ENCODE peak calls at places on chromosomes 12 and 14, in five cellular contexts. One of them, this sample, is unnamed.

GRCh38 chr14:102914474-102915291 is 7.8 kb upstream of the AMN start:
- DNase-seq in PC-3: no peak
- DNase-seq in DND-41: no peak
- DNase-seq in neural progenitor cell: no peak
- DNase-seq in GM23248: no peak
- DNase-seq in this sample: no peak

GRCh38 chr12:75471928-75472865 is 8.4 kb upstream of the GLIPR1 start:
- DNase-seq in DND-41: no peak
- DNase-seq in GM23248: no peak
- DNase-seq in PC-3: no peak
- DNase-seq in neural progenitor cell: no peak
- DNase-seq in this sample: no peak

GRCh38 chr12:104669851-104670337 is 213.1 kb downstream of the CHST11 start:
- DNase-seq in PC-3: no peak
- DNase-seq in neural progenitor cell: no peak
- DNase-seq in GM23248: no peak
- DNase-seq in DND-41: peak
- DNase-seq in this sample: peak

GRCh38 chr12:119744900-119745606 is 77.1 kb downstream of the PRKAB1 start:
- DNase-seq in DND-41: no peak
- DNase-seq in PC-3: no peak
- DNase-seq in GM23248: no peak
- DNase-seq in neural progenitor cell: no peak
- DNase-seq in this sample: no peak

GRCh38 chr12:93403988-93404803 is 26.5 kb downstream of the NUDT4 start:
- DNase-seq in DND-41: no peak
- DNase-seq in GM23248: no peak
- DNase-seq in PC-3: no peak
- DNase-seq in neural progenitor cell: no peak
- DNase-seq in this sample: no peak

GRCh38 chr12:4908694-4909396 is 860 bp upstream of the KCNA1 start:
- DNase-seq in neural progenitor cell: peak
- DNase-seq in GM23248: peak
- DNase-seq in PC-3: no peak
- DNase-seq in DND-41: no peak
- DNase-seq in this sample: peak

GRCh38 chr12:128830505-128830893 is 6.7 kb upstream of the SLC15A4 start:
- DNase-seq in neural progenitor cell: no peak
- DNase-seq in PC-3: no peak
- DNase-seq in DND-41: no peak
- DNase-seq in GM23248: no peak
- DNase-seq in this sample: no peak

GRCh38 chr12:52427083-52427482 is 7.1 kb downstream of the KRT75 start:
- DNase-seq in PC-3: peak
- DNase-seq in GM23248: no peak
- DNase-seq in neural progenitor cell: no peak
- DNase-seq in DND-41: no peak
- DNase-seq in this sample: no peak

GRCh38 chr14:106681161-106681955 is 1155.0 kb downstream of the TMEM121 start:
- DNase-seq in PC-3: no peak
- DNase-seq in neural progenitor cell: no peak
- DNase-seq in GM23248: no peak
- DNase-seq in DND-41: peak
- DNase-seq in this sample: no peak

GRCh38 chr12:30169839-30170591 is 386.3 kb upstream of the TMTC1 start:
- DNase-seq in GM23248: no peak
- DNase-seq in neural progenitor cell: peak
- DNase-seq in DND-41: no peak
- DNase-seq in PC-3: no peak
- DNase-seq in this sample: no peak

GRCh38 chr12:53750812-53751335 is 905 bp downstream of the CISTR start:
- DNase-seq in GM23248: peak
- DNase-seq in PC-3: no peak
- DNase-seq in neural progenitor cell: peak
- DNase-seq in DND-41: no peak
- DNase-seq in this sample: peak
- H3K4me2 ChIP-seq in GM23248: peak
- H3K4me2 ChIP-seq in PC-3: peak
- H3K4me2 ChIP-seq in neural progenitor cell: peak
- H3K4me2 ChIP-seq in DND-41: peak
- H3K4me2 ChIP-seq in this sample: peak

GRCh38 chr14:95889236-95889979 is 12.8 kb downstream of the TUNAR start:
- DNase-seq in DND-41: peak
- DNase-seq in PC-3: no peak
- DNase-seq in GM23248: no peak
- DNase-seq in neural progenitor cell: no peak
- DNase-seq in this sample: no peak
- H2AFZ ChIP-seq in DND-41: no peak
- H2AFZ ChIP-seq in PC-3: no peak
- H2AFZ ChIP-seq in GM23248: no peak
- H2AFZ ChIP-seq in neural progenitor cell: no peak
- H2AFZ ChIP-seq in this sample: no peak

GRCh38 chr14:105018414-105018813 is 2.5 kb downstream of the CDCA4 start:
- DNase-seq in GM23248: no peak
- DNase-seq in PC-3: no peak
- DNase-seq in DND-41: no peak
- DNase-seq in neural progenitor cell: no peak
- DNase-seq in this sample: no peak

GRCh38 chr14:105014032-105014431 is 6.9 kb downstream of the CDCA4 start:
- DNase-seq in DND-41: no peak
- DNase-seq in GM23248: no peak
- DNase-seq in PC-3: no peak
- DNase-seq in neural progenitor cell: no peak
- DNase-seq in this sample: no peak

GRCh38 chr14:105015242-105015641 is 5.6 kb downstream of the CDCA4 start:
- DNase-seq in neural progenitor cell: no peak
- DNase-seq in GM23248: no peak
- DNase-seq in DND-41: no peak
- DNase-seq in PC-3: no peak
- DNase-seq in this sample: no peak

GRCh38 chr14:105014631-105015030 is 6.3 kb downstream of the CDCA4 start:
- DNase-seq in PC-3: no peak
- DNase-seq in GM23248: no peak
- DNase-seq in DND-41: no peak
- DNase-seq in neural progenitor cell: no peak
- DNase-seq in this sample: no peak

GRCh38 chr14:105015905-105016304 is 5.0 kb downstream of the CDCA4 start:
- DNase-seq in neural progenitor cell: no peak
- DNase-seq in PC-3: no peak
- DNase-seq in GM23248: no peak
- DNase-seq in DND-41: no peak
- DNase-seq in this sample: no peak
- H3K4me2 ChIP-seq in neural progenitor cell: peak
- H3K4me2 ChIP-seq in PC-3: peak
- H3K4me2 ChIP-seq in GM23248: no peak
- H3K4me2 ChIP-seq in DND-41: peak
- H3K4me2 ChIP-seq in this sample: peak

GRCh38 chr12:1670244-1670814 is 20.5 kb upstream of the ADIPOR2 start:
- DNase-seq in neural progenitor cell: no peak
- DNase-seq in GM23248: no peak
- DNase-seq in DND-41: no peak
- DNase-seq in PC-3: no peak
- DNase-seq in this sample: no peak
- H2AFZ ChIP-seq in neural progenitor cell: no peak
- H2AFZ ChIP-seq in GM23248: no peak
- H2AFZ ChIP-seq in DND-41: no peak
- H2AFZ ChIP-seq in PC-3: no peak
- H2AFZ ChIP-seq in this sample: no peak

DNA sequence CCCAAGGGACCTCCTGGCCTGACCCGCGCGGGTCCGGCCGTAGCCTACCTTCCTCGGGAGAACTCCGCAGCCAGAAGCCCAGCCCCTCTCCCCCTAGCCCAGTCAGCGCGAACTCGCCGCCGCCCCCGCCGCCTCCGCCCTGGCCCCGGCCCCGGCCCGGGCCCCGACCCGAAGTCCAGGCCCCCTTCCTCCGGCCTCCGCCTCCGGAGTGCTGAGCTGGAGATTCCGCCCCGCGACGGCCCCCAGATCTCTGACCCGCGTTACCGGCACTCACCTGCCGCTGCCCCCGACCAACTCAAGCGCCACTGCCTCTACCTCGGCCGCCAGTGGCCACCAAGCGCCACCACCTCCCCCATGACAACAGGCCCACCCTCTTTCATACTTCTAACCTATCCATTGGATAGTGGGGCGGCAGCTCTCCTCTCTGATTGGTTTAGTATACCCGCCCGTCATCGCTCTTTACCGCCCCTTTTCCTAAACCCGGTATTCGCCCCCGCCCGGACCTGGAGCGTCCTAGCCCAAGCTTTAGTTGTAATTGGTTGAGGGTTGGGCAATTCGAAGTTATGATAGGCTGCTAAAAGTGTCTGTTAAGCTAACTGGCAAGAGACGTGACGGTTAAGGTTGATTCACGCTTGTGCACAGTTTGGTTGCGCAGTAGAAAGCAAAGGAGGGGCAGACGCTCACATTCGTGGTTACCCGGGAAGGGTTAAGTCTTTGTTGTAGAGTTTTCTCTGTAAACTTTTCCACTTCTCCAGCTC is at the start of gene NUMB:
- DNase-seq in GM23248: peak
- DNase-seq in PC-3: peak
- DNase-seq in neural progenitor cell: peak
- DNase-seq in DND-41: peak
- DNase-seq in this sample: peak
- H3K4me2 ChIP-seq in GM23248: peak
- H3K4me2 ChIP-seq in PC-3: peak
- H3K4me2 ChIP-seq in neural progenitor cell: peak
- H3K4me2 ChIP-seq in DND-41: peak
- H3K4me2 ChIP-seq in this sample: peak